ENCODE peak calls at places on chromosomes 1 and 21, in five cellular contexts. I is esophagus squamous epithelium; N is CD8-positive, alpha-beta memory T cell; J is IMR-90; O is A549. W is an unnamed sample.
A peak's percentile ranks its signal among the peaks of the same experiment; 100 is the strongest.

GRCh38 chr1:13825033-13825432 is 125.0 kb downstream of the PRDM2 start:
- DNase-seq in I (no peak), N (no peak), J (peak; percentile 10), O (no peak), W (no peak)

GRCh38 chr1:110672001-110672752 is 2.6 kb downstream of the KCNA3 start:
- DNase-seq in I (no peak), N (peak; percentile 86), J (peak; percentile 39), O (no peak), W (no peak)

GRCh38 chr1:206923009-206923960 is 1.5 kb upstream of the FCMR start:
- DNase-seq in I (peak; percentile 44), N (peak; percentile 78), J (no peak), O (no peak), W (no peak)

GRCh38 chr1:115251856-115252255 is 86.2 kb downstream of the NGF start:
- DNase-seq in I (no peak), N (no peak), J (peak; percentile 96), O (no peak), W (no peak)

GRCh38 chr1:30740952-30741894 is 16.4 kb downstream of the LAPTM5 start:
- DNase-seq in I (no peak), N (no peak), J (peak; percentile 21), O (no peak), W (no peak)

GRCh38 chr1:63628607-63629006 is 35.4 kb downstream of the PGM1 start:
- DNase-seq in I (no peak), N (no peak), J (no peak), O (no peak), W (no peak)

GRCh38 chr1:11594222-11594621 is 60.0 kb downstream of the FBXO2 start:
- DNase-seq in I (no peak), N (no peak), J (peak; percentile 2), O (peak; percentile 7), W (no peak)

GRCh38 chr1:223460566-223461189 is 67.5 kb downstream of the CCDC185 start:
- DNase-seq in I (no peak), N (no peak), J (no peak), O (no peak), W (no peak)

GRCh38 chr1:44220001-44220751 is 6.9 kb downstream of the DMAP1 start:
- DNase-seq in I (no peak), N (no peak), J (peak; percentile 89), O (no peak), W (no peak)

GRCh38 chr1:240245629-240246020 is 153.9 kb downstream of the FMN2 start:
- DNase-seq in I (no peak), N (no peak), J (peak; percentile 31), O (no peak), W (no peak)

GRCh38 chr1:197914510-197914909 is 2.7 kb upstream of the LHX9 start:
- DNase-seq in I (no peak), N (no peak), J (no peak), O (no peak), W (no peak)

GRCh38 chr1:171127481-171127880 is 36.8 kb downstream of the FMO3 start:
- DNase-seq in I (no peak), N (no peak), J (peak; percentile 85), O (no peak), W (no peak)

GRCh38 chr1:183567584-183567983 is 22.7 kb downstream of the NCF2 start:
- DNase-seq in I (no peak), N (no peak), J (peak; percentile 47), O (no peak), W (no peak)

GRCh38 chr1:61323681-61324328 is 241.4 kb downstream of the NFIA start:
- DNase-seq in I (no peak), N (no peak), J (no peak), O (no peak), W (no peak)

GRCh38 chr1:244280221-244280620 is 171.5 kb downstream of the ADSS2 start:
- DNase-seq in I (no peak), N (no peak), J (no peak), O (no peak), W (no peak)

GRCh38 chr1:46480959-46481646 is 8.5 kb upstream of the DMBX1 start:
- DNase-seq in I (no peak), N (no peak), J (no peak), O (no peak), W (no peak)

GRCh38 chr1:201481004-201481380 is 12.0 kb upstream of the PHLDA3 start:
- DNase-seq in I (no peak), N (no peak), J (no peak), O (no peak), W (no peak)

GRCh38 chr1:246690100-246690499 is 34.1 kb upstream of the SCCPDH start:
- DNase-seq in I (no peak), N (no peak), J (no peak), O (no peak), W (no peak)

GRCh38 chr1:143611159-143611558 is 360.6 kb downstream of the FAM72C start:
- DNase-seq in I (no peak), N (no peak), J (peak; percentile 1), O (peak; percentile 11), W (peak; percentile 20)

GRCh38 chr21:36640260-36641244 is 58.4 kb upstream of the SIM2 start:
- DNase-seq in I (no peak), N (no peak), J (peak; percentile 23), O (no peak), W (no peak)

GRCh38 chr21:44986471-44987291 is 46.9 kb downstream of the SLX9 start:
- DNase-seq in I (no peak), N (no peak), J (no peak), O (no peak), W (no peak)

GRCh38 chr1:239811211-239811902 is 280.3 kb upstream of the FMN2 start:
- DNase-seq in I (no peak), N (peak; percentile 7), J (no peak), O (no peak), W (no peak)

GRCh38 chr21:34669149-34669879 is 520 bp downstream of the CLIC6 start:
- DNase-seq in I (no peak), N (no peak), J (no peak), O (no peak), W (no peak)

GRCh38 chr1:161954050-161954449 is 69.6 kb downstream of the OLFML2B start:
- DNase-seq in I (no peak), N (no peak), J (no peak), O (no peak), W (no peak)

DNA sequence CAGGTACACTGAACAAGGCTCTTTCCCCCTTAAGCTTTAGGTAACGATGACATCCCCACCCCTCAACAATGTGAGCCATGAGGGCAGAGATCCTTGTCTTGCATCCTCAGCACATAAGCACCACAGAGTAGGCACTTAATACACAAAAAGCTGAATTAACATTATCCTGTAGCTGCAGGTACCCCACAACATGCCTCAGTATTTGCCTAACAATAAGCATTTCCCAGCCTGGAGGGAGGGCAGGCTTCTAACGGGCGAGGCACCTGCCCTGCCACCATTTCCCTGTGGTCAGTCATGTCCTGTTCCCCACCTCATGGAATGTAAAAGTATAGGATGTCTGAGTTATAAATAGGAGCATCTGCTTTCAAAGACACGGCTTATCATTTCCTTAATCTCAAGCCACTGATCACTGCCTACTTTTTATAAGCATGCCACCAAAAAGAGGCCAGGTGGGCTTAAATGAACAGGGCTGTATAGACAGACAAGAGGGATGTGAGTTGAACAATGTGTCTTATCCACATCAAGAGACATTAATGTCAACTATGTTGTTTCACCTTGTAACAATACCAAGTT is 3.4 kb downstream of the CAPZB start:
- DNase-seq in I (no peak), N (no peak), J (no peak), O (no peak), W (no peak)
- H3K4me3 ChIP-seq in I (no peak overlapping the region), N (peak overlapping the region; percentile 28), J (no peak overlapping the region), O (no peak overlapping the region), W (no peak overlapping the region)

DNA sequence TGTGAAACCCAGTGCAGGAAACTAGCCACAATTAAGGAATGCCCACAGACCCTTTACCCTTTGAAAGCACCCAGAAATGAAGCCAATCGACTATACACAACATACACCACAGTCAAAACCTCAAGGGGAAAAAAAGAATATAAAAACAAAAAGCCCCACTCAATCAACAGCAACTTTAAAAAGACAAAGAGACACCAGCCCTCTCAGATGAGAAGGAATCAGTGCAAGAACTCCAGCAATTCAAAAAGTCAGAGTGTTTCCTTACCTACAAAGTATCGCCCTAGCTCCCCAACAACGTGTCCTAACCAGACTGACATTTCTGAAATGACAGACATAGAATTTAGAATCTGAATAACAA is 147.7 kb downstream of the CHD1L start:
- DNase-seq in I (no peak), N (no peak), J (no peak), O (no peak), W (no peak)
- H3K4me3 ChIP-seq in I (no peak overlapping the region), N (no peak overlapping the region), J (no peak overlapping the region), O (no peak overlapping the region), W (no peak overlapping the region)

GRCh38 chr1:225533238-225533637 is 105.4 kb upstream of the LBR start:
- DNase-seq in I (no peak), N (no peak), J (peak; percentile 10), O (no peak), W (no peak)
- H3K4me3 ChIP-seq in I (no peak overlapping the region), N (no peak overlapping the region), J (no peak overlapping the region), O (no peak overlapping the region), W (no peak overlapping the region)

GRCh38 chr21:14275806-14276205 is 59.8 kb downstream of the RBM11 start:
- DNase-seq in I (no peak), N (no peak), J (no peak), O (no peak), W (no peak)

GRCh38 chr21:14270631-14271030 is 54.7 kb downstream of the RBM11 start:
- DNase-seq in I (no peak), N (no peak), J (no peak), O (no peak), W (no peak)

GRCh38 chr21:14271053-14271452 is 55.1 kb downstream of the RBM11 start:
- DNase-seq in I (no peak), N (no peak), J (no peak), O (no peak), W (no peak)

DNA sequence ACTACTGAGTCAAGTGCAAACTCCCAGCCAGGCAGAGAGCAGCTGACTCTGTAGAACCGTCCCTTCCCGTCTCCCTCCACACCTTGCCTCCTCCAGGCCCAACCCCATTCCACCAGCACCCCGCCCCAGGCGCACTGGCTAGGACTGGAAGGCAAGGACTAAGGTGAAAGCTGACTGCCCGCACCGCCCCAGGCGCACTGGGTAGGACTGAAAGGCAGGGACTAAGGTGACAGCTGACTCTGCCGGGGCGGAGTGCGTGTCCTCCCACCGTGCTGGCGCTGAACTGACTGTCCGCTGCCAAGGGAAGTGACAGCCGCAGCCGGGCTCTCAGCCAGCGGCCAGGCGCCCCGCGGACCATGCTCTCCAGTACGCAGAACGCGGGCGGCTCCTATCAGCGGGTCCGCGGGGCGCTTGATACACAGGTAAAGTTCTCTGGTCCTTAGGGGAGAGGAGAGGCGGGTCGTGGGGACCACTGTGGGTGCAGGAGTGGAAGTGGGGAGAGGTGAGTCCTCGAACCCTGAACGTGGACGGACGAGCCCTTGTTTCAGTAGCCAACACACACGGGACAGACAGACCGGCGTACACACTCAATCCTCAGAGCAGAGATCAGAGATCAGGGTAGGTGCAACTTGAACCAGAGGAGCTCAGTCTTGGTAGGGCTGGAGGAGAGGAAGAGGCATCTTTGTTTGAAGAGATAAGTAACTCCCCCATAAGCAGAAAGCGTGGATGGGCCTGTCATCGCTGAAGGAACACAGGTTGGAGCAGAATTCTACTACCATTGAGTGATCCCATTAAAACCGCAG is 58.0 kb downstream of the RBM11 start:
- DNase-seq in I (no peak), N (no peak), J (no peak), O (no peak), W (no peak)
- H3K4me3 ChIP-seq in I (peak overlapping the region; percentile 23), N (no peak overlapping the region), J (no peak overlapping the region), O (no peak overlapping the region), W (no peak overlapping the region)

DNA sequence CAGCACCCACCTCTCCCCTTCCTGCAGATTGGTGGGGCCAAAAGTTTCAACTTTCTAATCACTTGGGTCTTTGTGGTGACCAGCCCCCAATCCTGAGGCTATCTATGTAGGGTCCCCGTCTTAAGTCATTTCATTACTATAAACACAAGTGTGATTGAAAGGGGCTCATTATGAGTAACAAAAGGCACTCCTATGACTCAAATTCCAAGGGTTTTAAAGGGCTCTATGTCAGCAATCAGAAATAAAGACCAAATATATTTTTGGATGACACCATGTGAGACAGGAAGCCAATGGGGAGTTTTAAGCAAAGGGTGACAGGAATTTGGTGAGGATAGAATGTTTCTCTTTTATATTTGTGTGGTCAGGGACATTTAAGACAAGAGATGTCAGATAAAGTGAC is 6.2 kb downstream of the ERO1B start:
- DNase-seq in I (no peak), N (no peak), J (no peak), O (no peak), W (no peak)
- H3K4me3 ChIP-seq in I (no peak overlapping the region), N (no peak overlapping the region), J (no peak overlapping the region), O (no peak overlapping the region), W (no peak overlapping the region)